ENCODE peak calls at places on chromosomes 2 and 18, in six cellular contexts. One of them, this sample, is unnamed.

GRCh38 chr2:23385748-23386421 is 906 bp downstream of the KLHL29 start:
- DNase-seq in A549: peak; percentile 65
- DNase-seq in ovary: peak; percentile 46
- DNase-seq in upper lobe of left lung: peak; percentile 91
- DNase-seq in GM12878: no peak
- DNase-seq in H1: no peak
- DNase-seq in this sample: no peak

GRCh38 chr2:39386064-39386463 is 51.0 kb downstream of the MAP4K3 start:
- DNase-seq in A549: no peak
- DNase-seq in ovary: no peak
- DNase-seq in upper lobe of left lung: no peak
- DNase-seq in GM12878: no peak
- DNase-seq in H1: no peak
- DNase-seq in this sample: no peak

GRCh38 chr2:57549642-57550102 is 496.9 kb upstream of the VRK2 start:
- DNase-seq in A549: peak; percentile 2
- DNase-seq in ovary: no peak
- DNase-seq in upper lobe of left lung: no peak
- DNase-seq in GM12878: peak; percentile 20
- DNase-seq in H1: no peak
- DNase-seq in this sample: no peak

GRCh38 chr18:25109484-25109883 is 242.5 kb downstream of the ZNF521 start:
- DNase-seq in A549: no peak
- DNase-seq in ovary: no peak
- DNase-seq in upper lobe of left lung: no peak
- DNase-seq in GM12878: no peak
- DNase-seq in H1: no peak
- DNase-seq in this sample: no peak

GRCh38 chr2:29480423-29480822 is 365.2 kb downstream of the CLIP4 start:
- DNase-seq in A549: no peak
- DNase-seq in ovary: no peak
- DNase-seq in upper lobe of left lung: peak; percentile 42
- DNase-seq in GM12878: no peak
- DNase-seq in H1: no peak
- DNase-seq in this sample: no peak

GRCh38 chr2:55168221-55169154 is 63.6 kb downstream of the CLHC1 start:
- DNase-seq in A549: peak; percentile 69
- DNase-seq in ovary: peak; percentile 56
- DNase-seq in upper lobe of left lung: no peak
- DNase-seq in GM12878: no peak
- DNase-seq in H1: no peak
- DNase-seq in this sample: no peak

GRCh38 chr18:61637319-61637718 is 255.5 kb downstream of the RNF152 start:
- DNase-seq in A549: no peak
- DNase-seq in ovary: no peak
- DNase-seq in upper lobe of left lung: peak; percentile 56
- DNase-seq in GM12878: no peak
- DNase-seq in H1: no peak
- DNase-seq in this sample: no peak

GRCh38 chr18:73564073-73564472 is 583.6 kb downstream of the FBXO15 start:
- DNase-seq in A549: no peak
- DNase-seq in ovary: no peak
- DNase-seq in upper lobe of left lung: no peak
- DNase-seq in GM12878: no peak
- DNase-seq in H1: no peak
- DNase-seq in this sample: no peak

GRCh38 chr2:127661072-127661618 is 14.2 kb downstream of the LIMS2 start:
- DNase-seq in A549: no peak
- DNase-seq in ovary: no peak
- DNase-seq in upper lobe of left lung: peak; percentile 50
- DNase-seq in GM12878: no peak
- DNase-seq in H1: no peak
- DNase-seq in this sample: peak; percentile 37

DNA sequence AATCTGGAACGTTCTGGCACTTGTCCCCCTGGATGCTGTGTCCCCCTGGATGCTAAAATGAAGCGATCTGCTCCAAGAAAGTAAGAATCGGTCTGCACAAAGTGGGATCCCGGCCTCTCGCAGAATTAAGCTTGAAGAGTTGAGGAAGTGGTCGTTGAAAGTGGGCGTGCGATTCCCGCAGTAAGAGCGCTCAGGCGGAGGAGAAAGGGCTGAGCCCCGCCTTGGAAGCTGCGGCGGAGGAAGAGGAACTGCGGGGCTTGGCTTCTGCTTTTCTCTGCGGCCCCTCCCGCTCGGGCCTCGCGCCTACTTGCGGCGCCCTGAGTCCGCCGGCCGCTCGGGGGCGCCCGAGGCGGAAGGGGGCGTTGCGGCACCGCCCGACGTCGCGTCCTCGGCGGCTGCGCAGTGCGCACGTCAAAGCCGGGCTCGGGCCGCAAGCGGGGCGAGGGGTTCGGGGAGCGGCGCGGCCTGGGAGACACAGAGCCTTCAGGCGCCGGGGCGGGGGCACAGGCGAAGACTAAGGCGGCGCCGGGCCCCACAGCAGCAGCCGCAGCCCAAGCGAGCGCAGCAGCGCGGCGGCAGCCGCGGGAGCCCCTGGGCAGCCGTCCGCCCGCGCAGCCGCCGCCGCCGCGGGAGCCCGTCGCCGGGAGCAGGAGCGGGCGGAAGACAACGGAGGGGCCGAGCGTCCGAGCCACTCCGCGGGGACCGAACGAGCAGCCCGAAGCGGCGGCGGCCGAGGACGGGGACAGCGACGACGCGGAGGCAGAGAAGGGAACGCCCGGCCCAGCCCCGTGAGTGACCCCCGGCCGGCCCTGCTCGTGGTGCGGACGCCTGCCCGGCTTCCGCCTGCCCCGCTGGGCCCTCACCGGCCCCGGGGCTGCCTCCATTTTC is at the start of gene CAB39:
- DNase-seq in A549: peak; percentile 70
- DNase-seq in ovary: peak; percentile 90
- DNase-seq in upper lobe of left lung: peak; percentile 98
- DNase-seq in GM12878: peak; percentile 63
- DNase-seq in H1: peak; percentile 73
- DNase-seq in this sample: peak; percentile 91
- TF ChIP-seq EP300 in A549: no peak
- TF ChIP-seq EP300 in ovary: no peak
- TF ChIP-seq EP300 in upper lobe of left lung: no peak
- TF ChIP-seq EP300 in GM12878: peak; percentile 29
- TF ChIP-seq EP300 in H1: peak; percentile 19
- TF ChIP-seq EP300 in this sample: no peak

DNA sequence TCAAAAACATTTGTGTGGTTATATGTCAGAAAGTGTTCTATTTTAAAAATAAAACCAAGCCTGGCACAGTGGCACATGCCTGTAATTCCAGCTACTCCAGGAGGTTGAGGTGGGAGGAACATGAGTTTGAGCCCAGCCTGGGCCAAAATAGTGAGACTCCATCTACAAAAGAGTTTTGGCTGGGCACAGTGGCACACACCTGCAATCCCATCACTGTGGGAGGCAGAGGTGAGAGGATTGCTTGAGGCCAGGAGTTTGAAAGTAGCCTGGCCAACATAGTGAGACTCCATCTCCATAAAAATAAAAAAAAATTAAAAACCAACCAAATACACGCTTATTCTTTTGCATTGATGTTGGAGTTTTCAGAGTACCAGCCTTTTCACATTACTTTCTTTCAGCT is 9.6 kb downstream of the ANKRD12 start:
- DNase-seq in A549: no peak
- DNase-seq in ovary: no peak
- DNase-seq in upper lobe of left lung: no peak
- DNase-seq in GM12878: no peak
- DNase-seq in H1: no peak
- DNase-seq in this sample: no peak
- H3K27ac ChIP-seq in A549: no peak overlapping the region
- H3K27ac ChIP-seq in ovary: no peak overlapping the region
- H3K27ac ChIP-seq in upper lobe of left lung: no peak overlapping the region
- H3K27ac ChIP-seq in GM12878: peak overlapping the region; percentile 55
- H3K27ac ChIP-seq in H1: no peak overlapping the region
- H3K27ac ChIP-seq in this sample: no peak overlapping the region

GRCh38 chr2:240295256-240296103 is 140.0 kb upstream of the GPC1 start:
- DNase-seq in A549: no peak
- DNase-seq in ovary: no peak
- DNase-seq in upper lobe of left lung: no peak
- DNase-seq in GM12878: no peak
- DNase-seq in H1: no peak
- DNase-seq in this sample: no peak

GRCh38 chr2:240294514-240294913 is 140.9 kb upstream of the GPC1 start:
- DNase-seq in A549: no peak
- DNase-seq in ovary: no peak
- DNase-seq in upper lobe of left lung: no peak
- DNase-seq in GM12878: no peak
- DNase-seq in H1: no peak
- DNase-seq in this sample: no peak

GRCh38 chr2:240297553-240298315 is 137.7 kb upstream of the GPC1 start:
- DNase-seq in A549: no peak
- DNase-seq in ovary: no peak
- DNase-seq in upper lobe of left lung: no peak
- DNase-seq in GM12878: no peak
- DNase-seq in H1: no peak
- DNase-seq in this sample: no peak

GRCh38 chr2:240296611-240297552 is 138.6 kb upstream of the GPC1 start:
- DNase-seq in A549: no peak
- DNase-seq in ovary: no peak
- DNase-seq in upper lobe of left lung: no peak
- DNase-seq in GM12878: no peak
- DNase-seq in H1: no peak
- DNase-seq in this sample: no peak

DNA sequence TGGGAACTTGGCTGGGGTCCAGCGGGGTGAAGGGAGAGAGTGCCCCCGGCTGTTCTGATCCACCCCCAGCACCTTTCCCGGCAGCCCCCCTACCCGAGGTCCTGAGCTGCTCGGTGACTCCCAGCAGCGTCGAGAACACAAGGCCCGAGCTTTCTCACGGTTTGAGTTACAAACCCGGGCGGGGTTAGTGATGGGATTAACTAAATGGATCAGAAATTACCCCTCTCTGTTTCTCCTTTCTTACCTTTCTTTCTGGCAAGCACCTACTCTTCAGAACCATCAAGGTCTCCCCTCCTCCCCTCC is 139.4 kb upstream of the GPC1 start:
- DNase-seq in A549: no peak
- DNase-seq in ovary: no peak
- DNase-seq in upper lobe of left lung: no peak
- DNase-seq in GM12878: no peak
- DNase-seq in H1: no peak
- DNase-seq in this sample: peak; percentile 67
- TF ChIP-seq EP300 in A549: no peak
- TF ChIP-seq EP300 in ovary: no peak
- TF ChIP-seq EP300 in upper lobe of left lung: no peak
- TF ChIP-seq EP300 in GM12878: no peak
- TF ChIP-seq EP300 in H1: no peak
- TF ChIP-seq EP300 in this sample: no peak

GRCh38 chr2:63081404-63081803 is 30.8 kb downstream of the OTX1 start:
- DNase-seq in A549: no peak
- DNase-seq in ovary: no peak
- DNase-seq in upper lobe of left lung: no peak
- DNase-seq in GM12878: no peak
- DNase-seq in H1: no peak
- DNase-seq in this sample: no peak
- H3K27ac ChIP-seq in A549: no peak overlapping the region
- H3K27ac ChIP-seq in ovary: no peak overlapping the region
- H3K27ac ChIP-seq in upper lobe of left lung: no peak overlapping the region
- H3K27ac ChIP-seq in GM12878: no peak overlapping the region
- H3K27ac ChIP-seq in H1: no peak overlapping the region
- H3K27ac ChIP-seq in this sample: no peak overlapping the region

GRCh38 chr2:231050018-231050901 is 6.4 kb upstream of the PSMD1 start:
- DNase-seq in A549: no peak
- DNase-seq in ovary: no peak
- DNase-seq in upper lobe of left lung: no peak
- DNase-seq in GM12878: no peak
- DNase-seq in H1: no peak
- DNase-seq in this sample: no peak
- TF ChIP-seq EP300 in A549: no peak
- TF ChIP-seq EP300 in ovary: no peak
- TF ChIP-seq EP300 in upper lobe of left lung: no peak
- TF ChIP-seq EP300 in GM12878: no peak
- TF ChIP-seq EP300 in H1: no peak
- TF ChIP-seq EP300 in this sample: no peak

GRCh38 chr2:120596990-120597594 is 138.6 kb upstream of the GLI2 start:
- DNase-seq in A549: no peak
- DNase-seq in ovary: peak; percentile 45
- DNase-seq in upper lobe of left lung: no peak
- DNase-seq in GM12878: no peak
- DNase-seq in H1: no peak
- DNase-seq in this sample: peak; percentile 90
- H3K27ac ChIP-seq in A549: no peak overlapping the region
- H3K27ac ChIP-seq in ovary: peak overlapping the region; percentile 17
- H3K27ac ChIP-seq in upper lobe of left lung: no peak overlapping the region
- H3K27ac ChIP-seq in GM12878: no peak overlapping the region
- H3K27ac ChIP-seq in H1: no peak overlapping the region
- H3K27ac ChIP-seq in this sample: peak overlapping the region; percentile 30

GRCh38 chr2:185202416-185202815 is 536.2 kb upstream of the FSIP2 start:
- DNase-seq in A549: no peak
- DNase-seq in ovary: no peak
- DNase-seq in upper lobe of left lung: no peak
- DNase-seq in GM12878: no peak
- DNase-seq in H1: no peak
- DNase-seq in this sample: no peak

GRCh38 chr2:185202928-185203327 is 535.7 kb upstream of the FSIP2 start:
- DNase-seq in A549: no peak
- DNase-seq in ovary: no peak
- DNase-seq in upper lobe of left lung: no peak
- DNase-seq in GM12878: no peak
- DNase-seq in H1: no peak
- DNase-seq in this sample: no peak

GRCh38 chr2:185201063-185201462 is 537.5 kb upstream of the FSIP2 start:
- DNase-seq in A549: no peak
- DNase-seq in ovary: no peak
- DNase-seq in upper lobe of left lung: no peak
- DNase-seq in GM12878: no peak
- DNase-seq in H1: no peak
- DNase-seq in this sample: no peak
- TF ChIP-seq EP300 in A549: no peak
- TF ChIP-seq EP300 in ovary: no peak
- TF ChIP-seq EP300 in upper lobe of left lung: no peak
- TF ChIP-seq EP300 in GM12878: no peak
- TF ChIP-seq EP300 in H1: no peak
- TF ChIP-seq EP300 in this sample: no peak